ENCODE peak calls at places on chromosome 10, in ten cellular contexts. N is sigmoid colon, A is mammary epithelial cell, Z is stomach, C is Caco-2, J is BE2C, Y is left ventricle myocardium inferior, U is hepatocyte, F is testis, X is psoas muscle. S is an unnamed sample.

GRCh38 chr10:20105931-20106330 is 289.7 kb downstream of the PLXDC2 start:
- DNase-seq in N (no peak), A (no peak), Z (no peak), C (no peak), J (no peak), Y (no peak), U (no peak), F (no peak), X (no peak), S (no peak)

GRCh38 chr10:104612577-104613205 is 28.4 kb upstream of the SORCS3 start:
- DNase-seq in N (no peak), A (no peak), Z (no peak), C (no peak), J (no peak), Y (no peak), U (no peak), F (no peak), X (no peak), S (no peak)

GRCh38 chr10:69957516-69958231 is 95.0 kb upstream of the MACROH2A2 start:
- DNase-seq in N (no peak), A (no peak), Z (no peak), C (no peak), J (no peak), Y (no peak), U (no peak), F (no peak), X (no peak), S (no peak)

GRCh38 chr10:94361161-94361794 is 1.5 kb downstream of the NOC3L start:
- DNase-seq in N (no peak), A (peak; percentile 45), Z (peak; percentile 53), C (no peak), J (peak; percentile 14), Y (no peak), U (no peak), F (peak; percentile 30), X (no peak), S (peak; percentile 9)

GRCh38 chr10:77179015-77179695 is 458.5 kb downstream of the KCNMA1 start:
- DNase-seq in N (peak; percentile 87), A (peak; percentile 77), Z (no peak), C (no peak), J (no peak), Y (no peak), U (peak; percentile 65), F (peak; percentile 26), X (peak; percentile 45), S (peak; percentile 91)

GRCh38 chr10:86042161-86042560 is 324.4 kb downstream of the GRID1 start:
- DNase-seq in N (no peak), A (no peak), Z (no peak), C (no peak), J (no peak), Y (no peak), U (no peak), F (no peak), X (no peak), S (no peak)

GRCh38 chr10:32054087-32054486 is 2.1 kb downstream of the KIF5B start:
- DNase-seq in N (peak; percentile 75), A (peak; percentile 53), Z (no peak), C (peak; percentile 24), J (no peak), Y (no peak), U (peak; percentile 63), F (no peak), X (no peak), S (peak; percentile 40)

GRCh38 chr10:25455980-25456567 is 281.3 kb downstream of the GPR158 start:
- DNase-seq in N (no peak), A (no peak), Z (no peak), C (no peak), J (no peak), Y (no peak), U (no peak), F (no peak), X (no peak), S (no peak)

GRCh38 chr10:109187677-109188076 is 735.6 kb downstream of the XPNPEP1 start:
- DNase-seq in N (no peak), A (no peak), Z (no peak), C (no peak), J (no peak), Y (no peak), U (no peak), F (no peak), X (no peak), S (no peak)
- H3K9me3 ChIP-seq in N (peaks cover 21% of the 10 kb centered on the region), A (peaks cover 15% of the 10 kb centered on the region), Z (peaks cover 21% of the 10 kb centered on the region), C (peaks cover 22% of the 10 kb centered on the region), J (no peaks in the 10 kb centered on the region), Y (peaks cover 77% of the 10 kb centered on the region), U (peaks cover 6% of the 10 kb centered on the region), F (no peaks in the 10 kb centered on the region), X (peaks cover 15% of the 10 kb centered on the region), S (peaks cover 2% of the 10 kb centered on the region)

GRCh38 chr10:35564276-35564982 is 40.7 kb upstream of the GJD4 start:
- DNase-seq in N (no peak), A (no peak), Z (no peak), C (no peak), J (no peak), Y (peak; percentile 24), U (no peak), F (peak; percentile 29), X (no peak), S (peak; percentile 70)

GRCh38 chr10:35568483-35569015 is 36.6 kb upstream of the GJD4 start:
- DNase-seq in N (no peak), A (no peak), Z (no peak), C (no peak), J (no peak), Y (no peak), U (no peak), F (no peak), X (no peak), S (no peak)

GRCh38 chr10:35563266-35563891 is 41.8 kb upstream of the GJD4 start:
- DNase-seq in N (peak; percentile 79), A (peak; percentile 45), Z (peak; percentile 63), C (peak; percentile 77), J (peak; percentile 48), Y (peak; percentile 40), U (peak; percentile 71), F (peak; percentile 60), X (peak; percentile 50), S (peak; percentile 56)

GRCh38 chr10:35567951-35568350 is 37.2 kb upstream of the GJD4 start:
- DNase-seq in N (no peak), A (no peak), Z (no peak), C (no peak), J (no peak), Y (no peak), U (no peak), F (no peak), X (no peak), S (no peak)

DNA sequence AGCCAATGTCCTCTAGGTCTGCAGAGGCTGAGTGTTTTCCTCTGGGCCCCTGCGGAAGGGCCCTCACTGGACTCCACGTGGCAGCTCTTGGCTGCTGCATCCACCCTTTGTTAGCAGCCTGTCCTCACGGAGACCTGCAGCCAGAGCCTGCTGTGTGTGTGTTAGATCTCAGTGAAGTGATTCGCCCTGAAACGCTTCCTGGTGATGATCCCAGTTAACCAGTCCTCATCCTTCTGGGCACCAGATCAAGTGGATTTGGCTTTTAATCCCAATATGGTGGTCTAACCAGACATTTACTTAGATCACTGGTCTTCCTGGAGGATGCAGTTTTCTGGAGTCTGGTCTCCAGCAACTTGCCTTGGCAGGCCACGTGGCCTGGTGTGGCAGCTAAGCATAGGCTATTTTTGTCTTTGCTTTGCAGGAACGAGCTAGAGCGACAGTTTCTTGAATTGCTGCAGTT is 39.5 kb upstream of the GJD4 start:
- DNase-seq in N (no peak), A (no peak), Z (no peak), C (no peak), J (no peak), Y (peak; percentile 29), U (no peak), F (no peak), X (no peak), S (peak; percentile 91)
- H3K36me3 ChIP-seq in N (peaks cover 36% of the 10 kb centered on the region), A (peaks cover 3% of the 10 kb centered on the region), Z (peaks cover 60% of the 10 kb centered on the region), C (peaks cover 3% of the 10 kb centered on the region), J (no peaks in the 10 kb centered on the region), Y (peaks cover 38% of the 10 kb centered on the region), U (no peaks in the 10 kb centered on the region), F (no peaks in the 10 kb centered on the region), X (peaks cover 43% of the 10 kb centered on the region), S (peaks cover 13% of the 10 kb centered on the region)

GRCh38 chr10:118592675-118593330 is 2.6 kb downstream of the PRLHR start:
- DNase-seq in N (no peak), A (no peak), Z (no peak), C (no peak), J (no peak), Y (no peak), U (no peak), F (no peak), X (no peak), S (no peak)

GRCh38 chr10:118594392-118595063 is 920 bp downstream of the PRLHR start:
- DNase-seq in N (no peak), A (peak; percentile 57), Z (no peak), C (peak; percentile 8), J (peak; percentile 34), Y (no peak), U (peak; percentile 81), F (peak; percentile 76), X (peak; percentile 51), S (no peak)

GRCh38 chr10:118595598-118596425 is at the start of gene PRLHR:
- DNase-seq in N (no peak), A (no peak), Z (no peak), C (peak; percentile 66), J (peak; percentile 67), Y (no peak), U (peak; percentile 74), F (peak; percentile 34), X (no peak), S (peak; percentile 15)

GRCh38 chr10:118596426-118597124 is 1.1 kb upstream of the PRLHR start:
- DNase-seq in N (no peak), A (no peak), Z (no peak), C (no peak), J (peak; percentile 27), Y (no peak), U (no peak), F (no peak), X (no peak), S (no peak)

DNA sequence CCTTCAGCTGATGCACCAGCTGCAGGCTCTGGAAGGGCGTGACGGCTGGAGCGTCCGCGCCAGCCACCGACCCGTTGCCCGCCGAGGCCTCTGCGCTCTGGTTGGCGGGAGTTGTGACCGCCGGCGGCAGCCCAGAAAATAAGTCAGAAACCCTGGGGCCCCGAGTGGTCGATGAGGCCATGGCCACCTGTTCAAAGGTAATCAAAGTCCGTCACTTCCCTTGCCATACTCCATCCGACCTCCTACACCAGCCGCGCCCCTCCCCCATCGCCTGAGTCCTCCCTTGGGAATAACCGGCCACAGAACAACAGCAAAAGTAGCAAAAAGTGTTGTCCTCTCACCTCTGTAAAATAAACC is 406 bp downstream of the PRLHR start:
- DNase-seq in N (no peak), A (no peak), Z (no peak), C (no peak), J (no peak), Y (no peak), U (no peak), F (no peak), X (no peak), S (no peak)
- H3K27me3 ChIP-seq in N (peaks cover 57% of the 10 kb centered on the region), A (peaks cover 18% of the 10 kb centered on the region), Z (peaks cover 40% of the 10 kb centered on the region), C (no peaks in the 10 kb centered on the region), J (no peaks in the 10 kb centered on the region), Y (peaks cover 89% of the 10 kb centered on the region), U (peaks cover 72% of the 10 kb centered on the region), F (no peaks in the 10 kb centered on the region), X (peaks cover 16% of the 10 kb centered on the region), S (peaks cover 21% of the 10 kb centered on the region)

GRCh38 chr10:131125511-131126225 is 185.9 kb downstream of the TCERG1L start:
- DNase-seq in N (no peak), A (no peak), Z (no peak), C (no peak), J (no peak), Y (no peak), U (no peak), F (no peak), X (no peak), S (no peak)

GRCh38 chr10:131126321-131127121 is 185.0 kb downstream of the TCERG1L start:
- DNase-seq in N (no peak), A (peak; percentile 66), Z (no peak), C (no peak), J (no peak), Y (no peak), U (no peak), F (no peak), X (no peak), S (no peak)

GRCh38 chr10:131127122-131127589 is 184.4 kb downstream of the TCERG1L start:
- DNase-seq in N (no peak), A (peak; percentile 6), Z (no peak), C (no peak), J (no peak), Y (no peak), U (no peak), F (no peak), X (no peak), S (no peak)

GRCh38 chr10:131123496-131123895 is 188.0 kb downstream of the TCERG1L start:
- DNase-seq in N (no peak), A (no peak), Z (no peak), C (no peak), J (no peak), Y (no peak), U (no peak), F (no peak), X (no peak), S (no peak)

GRCh38 chr10:131124945-131125344 is 186.6 kb downstream of the TCERG1L start:
- DNase-seq in N (no peak), A (no peak), Z (no peak), C (no peak), J (no peak), Y (no peak), U (no peak), F (no peak), X (no peak), S (no peak)
- H3K9me3 ChIP-seq in N (no peaks in the 10 kb centered on the region), A (peaks cover 50% of the 10 kb centered on the region), Z (no peaks in the 10 kb centered on the region), C (no peaks in the 10 kb centered on the region), J (no peaks in the 10 kb centered on the region), Y (no peaks in the 10 kb centered on the region), U (no peaks in the 10 kb centered on the region), F (no peaks in the 10 kb centered on the region), X (no peaks in the 10 kb centered on the region), S (no peaks in the 10 kb centered on the region)